ENCODE peak calls at places on chromosome 6, in five cellular contexts. J, F, E, Z and Q are unnamed samples. For H3K36me3 and H3K4me1, the result is how much of the 10 kb centered on the place peaks cover.

GRCh38 chr6:157285422-157285779 is 37.9 kb downstream of the TMEM242 start:
- DNase-seq in E (no peak), J (no peak), F (no peak), Z (no peak), Q (no peak)

GRCh38 chr6:39870950-39871349 is 63.3 kb downstream of the MOCS1 start:
- DNase-seq in Z (no peak), J (no peak), F (no peak), E (no peak), Q (no peak)

GRCh38 chr6:113120577-113121285 is 736.4 kb upstream of the MARCKS start:
- DNase-seq in Z (peak), F (no peak), J (no peak), E (no peak), Q (no peak)

GRCh38 chr6:108958900-108959770 is 110.9 kb downstream of the ARMC2 start:
- DNase-seq in E (no peak), F (no peak), J (peak), Z (no peak), Q (no peak)

GRCh38 chr6:133040025-133040838 is 200.9 kb upstream of the EYA4 start:
- DNase-seq in Z (peak), J (peak), E (no peak), F (no peak), Q (no peak)

GRCh38 chr6:170025341-170026271 is 265.3 kb downstream of the DLL1 start:
- DNase-seq in E (no peak), J (no peak), Z (no peak), F (peak), Q (no peak)

GRCh38 chr6:135796884-135797283 is 54.6 kb upstream of the PDE7B start:
- DNase-seq in Z (peak), F (no peak), J (no peak), E (no peak), Q (no peak)

GRCh38 chr6:167997642-167998041 is at the start of gene KIF25:
- DNase-seq in J (no peak), Z (no peak), F (no peak), E (no peak), Q (no peak)

GRCh38 chr6:14932485-14933178 is 313.2 kb upstream of the JARID2 start:
- DNase-seq in Z (no peak), E (no peak), F (no peak), J (no peak), Q (no peak)

GRCh38 chr6:168412456-168412855 is 28.5 kb upstream of the SMOC2 start:
- DNase-seq in Z (no peak), J (no peak), F (no peak), E (no peak), Q (no peak)

GRCh38 chr6:111591370-111591900 is 14.2 kb downstream of the TRAF3IP2 start:
- DNase-seq in Z (peak), F (peak), J (no peak), E (no peak), Q (no peak)

GRCh38 chr6:48036316-48036715 is 74.7 kb downstream of the PTCHD4 start:
- DNase-seq in J (no peak), F (no peak), Z (peak), E (no peak), Q (no peak)

GRCh38 chr6:84074988-84075781 is 41.6 kb downstream of the MRAP2 start:
- DNase-seq in J (no peak), E (no peak), F (no peak), Z (peak), Q (no peak)

GRCh38 chr6:149190228-149190831 is 127.2 kb upstream of the TAB2 start:
- DNase-seq in E (no peak), J (peak), Z (peak), F (no peak), Q (peak)

GRCh38 chr6:131761061-131761761 is 46.6 kb upstream of the ENPP1 start:
- DNase-seq in F (no peak), E (no peak), J (no peak), Z (no peak), Q (no peak)

GRCh38 chr6:42010185-42010872 is 40.0 kb upstream of the TAF8 start:
- DNase-seq in Z (peak), E (no peak), F (no peak), J (peak), Q (peak)

GRCh38 chr6:77620290-77620882 is 32.5 kb upstream of the MEI4 start:
- DNase-seq in E (no peak), Z (no peak), J (peak), F (no peak), Q (no peak)

GRCh38 chr6:150940951-150941350 is 75.4 kb downstream of the MTHFD1L start:
- DNase-seq in E (no peak), F (no peak), J (no peak), Z (no peak), Q (no peak)

GRCh38 chr6:31578461-31579118 is 3.2 kb downstream of the TNF start:
- DNase-seq in F (no peak), J (no peak), Z (no peak), E (no peak), Q (no peak)

GRCh38 chr6:31575952-31576684 is 753 bp downstream of the TNF start:
- DNase-seq in Z (no peak), F (no peak), E (no peak), J (peak), Q (no peak)

GRCh38 chr6:31578058-31578457 is 2.7 kb downstream of the TNF start:
- DNase-seq in E (no peak), F (no peak), Z (no peak), J (no peak), Q (no peak)

GRCh38 chr6:31575335-31575901 is at the start of gene TNF:
- DNase-seq in Z (no peak), E (peak), F (peak), J (peak), Q (no peak)

GRCh38 chr6:31576897-31577341 is 1.6 kb downstream of the TNF start:
- DNase-seq in J (no peak), F (no peak), E (peak), Z (no peak), Q (no peak)
- H3K4me3 ChIP-seq in J (peak), F (no peak), E (peak), Z (no peak), Q (peak)

GRCh38 chr6:31954511-31954910 is 4.3 kb downstream of the NELFE start:
- DNase-seq in J (no peak), Z (no peak), E (no peak), F (no peak), Q (no peak)
- H3K36me3 ChIP-seq in J (half or more), Z (under half), E (under half), F (half or more), Q (under half)

GRCh38 chr6:44006872-44007303 is 120.4 kb downstream of the MRPL14 start:
- DNase-seq in F (no peak), J (no peak), E (no peak), Z (no peak), Q (no peak)
- H3K4me1 ChIP-seq in F (under half), J (under half), E (under half), Z (half or more), Q (under half)

GRCh38 chr6:101400341-101400740 is 6.8 kb downstream of the GRIK2 start:
- DNase-seq in J (no peak), F (no peak), E (no peak), Z (no peak), Q (no peak)

GRCh38 chr6:101402618-101403002 is 9.1 kb downstream of the GRIK2 start:
- DNase-seq in Z (no peak), E (no peak), F (no peak), J (no peak), Q (no peak)

GRCh38 chr6:101403566-101403965 is 10.1 kb downstream of the GRIK2 start:
- DNase-seq in Z (no peak), F (no peak), E (no peak), J (no peak), Q (no peak)

GRCh38 chr6:101399627-101399955 is 6.1 kb downstream of the GRIK2 start:
- DNase-seq in Z (no peak), J (no peak), F (no peak), E (no peak), Q (no peak)

GRCh38 chr6:101401792-101402617 is 8.5 kb downstream of the GRIK2 start:
- DNase-seq in F (no peak), Z (peak), E (no peak), J (no peak), Q (no peak)
- H3K4me3 ChIP-seq in F (no peak), Z (peak), E (no peak), J (no peak), Q (no peak)

GRCh38 chr6:10834823-10835222 is 3.5 kb downstream of the MAK start:
- DNase-seq in F (no peak), E (no peak), Z (no peak), J (no peak), Q (no peak)

GRCh38 chr6:10837692-10837996 is 695 bp downstream of the MAK start:
- DNase-seq in Z (peak), E (no peak), J (no peak), F (no peak), Q (peak)

GRCh38 chr6:10837997-10838793 is at the start of gene MAK:
- DNase-seq in Z (peak), F (peak), E (peak), J (peak), Q (peak)

GRCh38 chr6:10837009-10837691 is 1.2 kb downstream of the MAK start:
- DNase-seq in F (peak), J (no peak), Z (peak), E (no peak), Q (no peak)

DNA sequence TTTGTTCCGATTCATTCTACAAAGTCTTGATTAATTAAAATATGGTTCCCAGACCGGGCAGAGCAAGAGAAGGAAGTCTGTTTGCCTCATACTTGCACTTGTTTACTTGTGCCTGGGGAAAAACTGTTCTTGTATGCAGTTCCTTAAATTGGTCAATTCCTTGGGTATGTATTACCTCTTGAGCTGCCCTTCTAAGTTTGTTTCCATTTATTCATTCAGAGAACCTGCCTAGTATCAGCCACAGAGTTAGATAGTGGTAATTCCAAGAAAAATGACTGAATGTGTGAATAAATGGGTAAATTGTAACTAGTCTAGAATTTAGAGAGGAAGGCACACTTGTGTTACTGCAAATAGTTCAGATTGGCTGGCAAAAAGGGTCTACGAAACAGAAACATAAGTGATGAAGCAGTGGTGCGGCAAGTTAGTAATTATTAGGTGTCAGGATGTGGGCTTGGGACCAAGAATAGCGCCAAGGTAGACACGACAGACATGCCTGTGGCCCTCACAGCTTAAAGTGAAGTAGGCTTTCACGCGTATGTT is 525 bp upstream of the MAK start:
- DNase-seq in E (no peak), F (no peak), J (peak), Z (no peak), Q (no peak)
- H3K36me3 ChIP-seq in E (under half), F (under half), J (under half), Z (under half), Q (under half)

GRCh38 chr6:79034865-79035264 is 43.2 kb downstream of the PHIP start:
- DNase-seq in F (no peak), J (no peak), E (no peak), Z (no peak), Q (no peak)
- H3K4me1 ChIP-seq in F (under half), J (under half), E (under half), Z (under half), Q (under half)

GRCh38 chr6:144411506-144412165 is 126.5 kb downstream of the UTRN start:
- DNase-seq in J (no peak), Z (no peak), E (no peak), F (no peak), Q (no peak)
- H3K4me3 ChIP-seq in J (no peak), Z (no peak), E (no peak), F (no peak), Q (no peak)